ENCODE peak calls at places on chromosomes 7 and 10, in nine cellular contexts. One of them, this sample, is unnamed. For H3K4me1, the result is how much of the 10 kb centered on the place peaks cover.

GRCh38 chr7:15581352-15581951 is 19.6 kb upstream of the AGMO start:
- DNase-seq in astrocyte: no peak
- DNase-seq in mammary epithelial cell: no peak
- DNase-seq in IMR-90: no peak
- DNase-seq in colonic mucosa: no peak
- DNase-seq in endodermal cell: no peak
- DNase-seq in GM23248: no peak
- DNase-seq in HCT116: no peak
- DNase-seq in endothelial cell of umbilical vein: no peak
- DNase-seq in this sample: no peak

GRCh38 chr7:94395141-94396041 is 696 bp downstream of the COL1A2 start:
- DNase-seq in IMR-90: peak
- DNase-seq in GM23248: peak
- DNase-seq in HCT116: peak
- DNase-seq in colonic mucosa: peak
- DNase-seq in astrocyte: peak
- DNase-seq in endothelial cell of umbilical vein: peak
- DNase-seq in mammary epithelial cell: peak
- DNase-seq in endodermal cell: peak
- DNase-seq in this sample: no peak

GRCh38 chr10:8311526-8312070 is 257.1 kb downstream of the GATA3 start:
- DNase-seq in endothelial cell of umbilical vein: no peak
- DNase-seq in GM23248: no peak
- DNase-seq in colonic mucosa: no peak
- DNase-seq in mammary epithelial cell: no peak
- DNase-seq in HCT116: no peak
- DNase-seq in astrocyte: peak
- DNase-seq in endodermal cell: no peak
- DNase-seq in IMR-90: no peak
- DNase-seq in this sample: no peak

GRCh38 chr7:38274927-38275326 is 1.5 kb upstream of the TARP start:
- DNase-seq in endodermal cell: no peak
- DNase-seq in colonic mucosa: no peak
- DNase-seq in astrocyte: no peak
- DNase-seq in endothelial cell of umbilical vein: no peak
- DNase-seq in mammary epithelial cell: no peak
- DNase-seq in GM23248: no peak
- DNase-seq in IMR-90: no peak
- DNase-seq in HCT116: no peak
- DNase-seq in this sample: no peak

GRCh38 chr7:39357648-39358047 is 208.6 kb upstream of the YAE1 start:
- DNase-seq in endothelial cell of umbilical vein: no peak
- DNase-seq in endodermal cell: peak
- DNase-seq in IMR-90: no peak
- DNase-seq in HCT116: peak
- DNase-seq in astrocyte: no peak
- DNase-seq in colonic mucosa: no peak
- DNase-seq in GM23248: no peak
- DNase-seq in mammary epithelial cell: no peak
- DNase-seq in this sample: no peak

GRCh38 chr7:120966961-120967360 is 16.4 kb downstream of the ING3 start:
- DNase-seq in colonic mucosa: no peak
- DNase-seq in GM23248: no peak
- DNase-seq in endodermal cell: no peak
- DNase-seq in HCT116: no peak
- DNase-seq in IMR-90: no peak
- DNase-seq in astrocyte: no peak
- DNase-seq in endothelial cell of umbilical vein: no peak
- DNase-seq in mammary epithelial cell: no peak
- DNase-seq in this sample: no peak

GRCh38 chr7:369476-369980 is 79.6 kb downstream of the FOXL3 start:
- DNase-seq in endothelial cell of umbilical vein: no peak
- DNase-seq in colonic mucosa: peak
- DNase-seq in GM23248: no peak
- DNase-seq in HCT116: no peak
- DNase-seq in endodermal cell: no peak
- DNase-seq in astrocyte: no peak
- DNase-seq in IMR-90: no peak
- DNase-seq in mammary epithelial cell: peak
- DNase-seq in this sample: peak

GRCh38 chr10:114323023-114323422 is 81.3 kb downstream of the AFAP1L2 start:
- DNase-seq in mammary epithelial cell: no peak
- DNase-seq in HCT116: no peak
- DNase-seq in astrocyte: no peak
- DNase-seq in GM23248: no peak
- DNase-seq in colonic mucosa: no peak
- DNase-seq in IMR-90: no peak
- DNase-seq in endodermal cell: no peak
- DNase-seq in endothelial cell of umbilical vein: no peak
- DNase-seq in this sample: no peak

GRCh38 chr10:63720072-63720537 is 198.9 kb downstream of the REEP3 start:
- DNase-seq in IMR-90: peak
- DNase-seq in mammary epithelial cell: peak
- DNase-seq in astrocyte: no peak
- DNase-seq in endothelial cell of umbilical vein: peak
- DNase-seq in colonic mucosa: peak
- DNase-seq in endodermal cell: peak
- DNase-seq in HCT116: peak
- DNase-seq in GM23248: peak
- DNase-seq in this sample: no peak

GRCh38 chr10:76936182-76936581 is 701.4 kb downstream of the KCNMA1 start:
- DNase-seq in IMR-90: no peak
- DNase-seq in HCT116: no peak
- DNase-seq in astrocyte: no peak
- DNase-seq in colonic mucosa: no peak
- DNase-seq in GM23248: no peak
- DNase-seq in mammary epithelial cell: no peak
- DNase-seq in endodermal cell: no peak
- DNase-seq in endothelial cell of umbilical vein: no peak
- DNase-seq in this sample: no peak

GRCh38 chr7:157136372-157136771 is 2.4 kb upstream of the UBE3C start:
- DNase-seq in colonic mucosa: no peak
- DNase-seq in HCT116: no peak
- DNase-seq in IMR-90: peak
- DNase-seq in endothelial cell of umbilical vein: peak
- DNase-seq in GM23248: peak
- DNase-seq in endodermal cell: no peak
- DNase-seq in mammary epithelial cell: peak
- DNase-seq in astrocyte: peak
- DNase-seq in this sample: no peak

GRCh38 chr7:50488379-50488778 is 38.2 kb upstream of the FIGNL1 start:
- DNase-seq in GM23248: no peak
- DNase-seq in IMR-90: no peak
- DNase-seq in colonic mucosa: no peak
- DNase-seq in endodermal cell: no peak
- DNase-seq in endothelial cell of umbilical vein: no peak
- DNase-seq in HCT116: no peak
- DNase-seq in astrocyte: no peak
- DNase-seq in mammary epithelial cell: no peak
- DNase-seq in this sample: no peak

GRCh38 chr7:4436936-4437335 is 245.2 kb upstream of the FOXK1 start:
- DNase-seq in colonic mucosa: no peak
- DNase-seq in HCT116: no peak
- DNase-seq in IMR-90: no peak
- DNase-seq in astrocyte: no peak
- DNase-seq in GM23248: no peak
- DNase-seq in endodermal cell: no peak
- DNase-seq in endothelial cell of umbilical vein: no peak
- DNase-seq in mammary epithelial cell: no peak
- DNase-seq in this sample: no peak

GRCh38 chr7:121529003-121529402 is 132.9 kb upstream of the FAM3C start:
- DNase-seq in astrocyte: no peak
- DNase-seq in HCT116: no peak
- DNase-seq in endothelial cell of umbilical vein: no peak
- DNase-seq in GM23248: peak
- DNase-seq in endodermal cell: no peak
- DNase-seq in mammary epithelial cell: no peak
- DNase-seq in colonic mucosa: no peak
- DNase-seq in IMR-90: no peak
- DNase-seq in this sample: no peak

GRCh38 chr10:123912466-123913201 is 21.0 kb upstream of the CPXM2 start:
- DNase-seq in astrocyte: no peak
- DNase-seq in colonic mucosa: no peak
- DNase-seq in IMR-90: no peak
- DNase-seq in GM23248: no peak
- DNase-seq in endodermal cell: no peak
- DNase-seq in endothelial cell of umbilical vein: no peak
- DNase-seq in HCT116: no peak
- DNase-seq in mammary epithelial cell: no peak
- DNase-seq in this sample: no peak

GRCh38 chr10:129942936-129943724 is 20.9 kb downstream of the EBF3 start:
- DNase-seq in endothelial cell of umbilical vein: no peak
- DNase-seq in endodermal cell: no peak
- DNase-seq in HCT116: no peak
- DNase-seq in IMR-90: no peak
- DNase-seq in astrocyte: no peak
- DNase-seq in colonic mucosa: no peak
- DNase-seq in mammary epithelial cell: no peak
- DNase-seq in GM23248: no peak
- DNase-seq in this sample: no peak

GRCh38 chr10:4892681-4893080 is 66.7 kb downstream of the AKR1E2 start:
- DNase-seq in GM23248: no peak
- DNase-seq in HCT116: no peak
- DNase-seq in astrocyte: no peak
- DNase-seq in endodermal cell: no peak
- DNase-seq in endothelial cell of umbilical vein: no peak
- DNase-seq in colonic mucosa: no peak
- DNase-seq in mammary epithelial cell: no peak
- DNase-seq in IMR-90: no peak
- DNase-seq in this sample: no peak

GRCh38 chr7:140640060-140640611 is 477 bp downstream of the DENND2A start:
- DNase-seq in HCT116: no peak
- DNase-seq in GM23248: peak
- DNase-seq in IMR-90: peak
- DNase-seq in endodermal cell: peak
- DNase-seq in astrocyte: peak
- DNase-seq in mammary epithelial cell: no peak
- DNase-seq in colonic mucosa: no peak
- DNase-seq in endothelial cell of umbilical vein: no peak
- DNase-seq in this sample: peak

GRCh38 chr7:99943641-99944507 is 14.5 kb upstream of the GJC3 start:
- DNase-seq in endothelial cell of umbilical vein: no peak
- DNase-seq in HCT116: no peak
- DNase-seq in mammary epithelial cell: no peak
- DNase-seq in astrocyte: no peak
- DNase-seq in GM23248: no peak
- DNase-seq in colonic mucosa: no peak
- DNase-seq in endodermal cell: peak
- DNase-seq in IMR-90: no peak
- DNase-seq in this sample: no peak

GRCh38 chr10:70433581-70434280 is 7.8 kb downstream of the NODAL start:
- DNase-seq in GM23248: peak
- DNase-seq in mammary epithelial cell: no peak
- DNase-seq in HCT116: no peak
- DNase-seq in endodermal cell: no peak
- DNase-seq in colonic mucosa: no peak
- DNase-seq in endothelial cell of umbilical vein: no peak
- DNase-seq in IMR-90: peak
- DNase-seq in astrocyte: no peak
- DNase-seq in this sample: no peak
- H3K9ac ChIP-seq in GM23248: no peak
- H3K9ac ChIP-seq in mammary epithelial cell: no peak
- H3K9ac ChIP-seq in HCT116: no peak
- H3K9ac ChIP-seq in endodermal cell: no peak
- H3K9ac ChIP-seq in colonic mucosa: no peak
- H3K9ac ChIP-seq in endothelial cell of umbilical vein: no peak
- H3K9ac ChIP-seq in IMR-90: no peak
- H3K9ac ChIP-seq in astrocyte: no peak
- H3K9ac ChIP-seq in this sample: no peak

GRCh38 chr7:23383225-23383624 is 84.1 kb downstream of the MALSU1 start:
- DNase-seq in colonic mucosa: no peak
- DNase-seq in IMR-90: peak
- DNase-seq in endodermal cell: no peak
- DNase-seq in GM23248: peak
- DNase-seq in astrocyte: peak
- DNase-seq in mammary epithelial cell: peak
- DNase-seq in HCT116: no peak
- DNase-seq in endothelial cell of umbilical vein: no peak
- DNase-seq in this sample: no peak

GRCh38 chr7:23380961-23381360 is 81.8 kb downstream of the MALSU1 start:
- DNase-seq in astrocyte: no peak
- DNase-seq in colonic mucosa: no peak
- DNase-seq in GM23248: no peak
- DNase-seq in endodermal cell: no peak
- DNase-seq in HCT116: no peak
- DNase-seq in mammary epithelial cell: no peak
- DNase-seq in IMR-90: no peak
- DNase-seq in endothelial cell of umbilical vein: no peak
- DNase-seq in this sample: no peak

GRCh38 chr7:23380556-23380955 is 81.4 kb downstream of the MALSU1 start:
- DNase-seq in GM23248: no peak
- DNase-seq in HCT116: no peak
- DNase-seq in mammary epithelial cell: no peak
- DNase-seq in IMR-90: no peak
- DNase-seq in colonic mucosa: no peak
- DNase-seq in endodermal cell: no peak
- DNase-seq in astrocyte: no peak
- DNase-seq in endothelial cell of umbilical vein: no peak
- DNase-seq in this sample: no peak

GRCh38 chr7:23377134-23377533 is 78.0 kb downstream of the MALSU1 start:
- DNase-seq in mammary epithelial cell: peak
- DNase-seq in GM23248: peak
- DNase-seq in endodermal cell: no peak
- DNase-seq in colonic mucosa: no peak
- DNase-seq in HCT116: no peak
- DNase-seq in IMR-90: peak
- DNase-seq in endothelial cell of umbilical vein: peak
- DNase-seq in astrocyte: peak
- DNase-seq in this sample: no peak

GRCh38 chr7:23378996-23379395 is 79.9 kb downstream of the MALSU1 start:
- DNase-seq in HCT116: no peak
- DNase-seq in IMR-90: no peak
- DNase-seq in mammary epithelial cell: no peak
- DNase-seq in GM23248: no peak
- DNase-seq in endodermal cell: no peak
- DNase-seq in astrocyte: no peak
- DNase-seq in endothelial cell of umbilical vein: no peak
- DNase-seq in colonic mucosa: no peak
- DNase-seq in this sample: no peak
- H3K4me1 ChIP-seq in HCT116: under half
- H3K4me1 ChIP-seq in IMR-90: under half
- H3K4me1 ChIP-seq in mammary epithelial cell: under half
- H3K4me1 ChIP-seq in GM23248: under half
- H3K4me1 ChIP-seq in endodermal cell: under half
- H3K4me1 ChIP-seq in astrocyte: under half
- H3K4me1 ChIP-seq in endothelial cell of umbilical vein: half or more
- H3K4me1 ChIP-seq in colonic mucosa: under half
- H3K4me1 ChIP-seq in this sample: under half

GRCh38 chr10:78567680-78568453 is 500.9 kb upstream of the ZMIZ1 start:
- DNase-seq in IMR-90: no peak
- DNase-seq in HCT116: no peak
- DNase-seq in GM23248: no peak
- DNase-seq in mammary epithelial cell: no peak
- DNase-seq in astrocyte: no peak
- DNase-seq in endothelial cell of umbilical vein: no peak
- DNase-seq in endodermal cell: no peak
- DNase-seq in colonic mucosa: no peak
- DNase-seq in this sample: no peak
- H3K9ac ChIP-seq in IMR-90: no peak
- H3K9ac ChIP-seq in HCT116: no peak
- H3K9ac ChIP-seq in GM23248: no peak
- H3K9ac ChIP-seq in mammary epithelial cell: no peak
- H3K9ac ChIP-seq in astrocyte: no peak
- H3K9ac ChIP-seq in endothelial cell of umbilical vein: no peak
- H3K9ac ChIP-seq in endodermal cell: no peak
- H3K9ac ChIP-seq in colonic mucosa: no peak
- H3K9ac ChIP-seq in this sample: no peak

GRCh38 chr10:34697366-34698247 is 117.5 kb downstream of the PARD3 start:
- DNase-seq in colonic mucosa: no peak
- DNase-seq in mammary epithelial cell: no peak
- DNase-seq in IMR-90: no peak
- DNase-seq in endothelial cell of umbilical vein: no peak
- DNase-seq in astrocyte: peak
- DNase-seq in GM23248: no peak
- DNase-seq in endodermal cell: peak
- DNase-seq in HCT116: no peak
- DNase-seq in this sample: no peak
- H3K4me1 ChIP-seq in colonic mucosa: under half
- H3K4me1 ChIP-seq in mammary epithelial cell: half or more
- H3K4me1 ChIP-seq in IMR-90: under half
- H3K4me1 ChIP-seq in endothelial cell of umbilical vein: under half
- H3K4me1 ChIP-seq in astrocyte: under half
- H3K4me1 ChIP-seq in GM23248: under half
- H3K4me1 ChIP-seq in endodermal cell: under half
- H3K4me1 ChIP-seq in HCT116: half or more
- H3K4me1 ChIP-seq in this sample: under half